ENCODE peak calls at places on chromosomes 11 and 22, in seven cellular contexts. F, O, P, T, N, J and U are unnamed samples.

GRCh38 chr11:118618115-118618990 is 10.9 kb downstream of the PHLDB1 start:
- DNase-seq in O (peak; percentile 81), P (peak; percentile 75), F (peak; percentile 89), N (no peak), J (peak; percentile 92), T (no peak), U (peak; percentile 87)

GRCh38 chr11:128684582-128685382 is 9.1 kb upstream of the FLI1 start:
- DNase-seq in O (no peak), F (no peak), N (no peak), P (no peak), T (peak; percentile 62), J (no peak), U (no peak)

GRCh38 chr11:74094393-74094792 is 76.4 kb downstream of the C2CD3 start:
- DNase-seq in J (no peak), P (no peak), N (no peak), F (no peak), O (no peak), T (no peak), U (no peak)

GRCh38 chr11:86999859-87000753 is 37.6 kb upstream of the TMEM135 start:
- DNase-seq in J (no peak), O (peak; percentile 27), F (peak; percentile 73), T (no peak), P (no peak), N (no peak), U (no peak)

GRCh38 chr11:110679323-110679980 is 32.8 kb downstream of the ARHGAP20 start:
- DNase-seq in F (peak; percentile 39), J (no peak), N (no peak), P (no peak), T (no peak), O (peak; percentile 22), U (peak; percentile 55)

GRCh38 chr11:66581261-66581660 is 11.6 kb downstream of the CCDC87 start:
- DNase-seq in F (no peak), O (no peak), P (no peak), J (no peak), N (no peak), T (no peak), U (no peak)

GRCh38 chr11:45913514-45913913 is 4.2 kb downstream of the PEX16 start:
- DNase-seq in P (no peak), N (no peak), O (no peak), J (no peak), F (no peak), T (no peak), U (no peak)

GRCh38 chr22:33873186-33873585 is 47.1 kb downstream of the LARGE1 start:
- DNase-seq in T (no peak), F (peak; percentile 46), N (no peak), P (peak; percentile 35), J (no peak), O (no peak), U (no peak)

GRCh38 chr11:12744831-12745502 is 70.7 kb downstream of the TEAD1 start:
- DNase-seq in F (no peak), P (no peak), J (no peak), N (no peak), O (peak; percentile 32), T (no peak), U (no peak)

GRCh38 chr11:113197456-113197855 is 116.9 kb upstream of the TTC12 start:
- DNase-seq in P (no peak), F (no peak), N (no peak), O (no peak), T (no peak), J (no peak), U (no peak)

GRCh38 chr11:17601206-17602075 is 54.4 kb downstream of the OTOG start:
- DNase-seq in N (no peak), P (no peak), J (peak; percentile 54), T (no peak), O (no peak), F (no peak), U (no peak)

GRCh38 chr11:44813401-44813800 is 86.6 kb downstream of the TSPAN18 start:
- DNase-seq in N (no peak), F (no peak), P (no peak), T (no peak), O (no peak), J (no peak), U (no peak)

GRCh38 chr11:13207665-13208594 is 69.7 kb upstream of the BMAL1 start:
- DNase-seq in F (peak; percentile 96), J (no peak), P (peak; percentile 33), N (no peak), T (no peak), O (peak; percentile 87), U (peak; percentile 91)

GRCh38 chr11:8309862-8310261 is 46.2 kb upstream of the LMO1 start:
- DNase-seq in F (no peak), P (no peak), T (no peak), J (no peak), N (no peak), O (no peak), U (no peak)

GRCh38 chr22:50710221-50710620 is 27.8 kb upstream of the ACR start:
- DNase-seq in F (no peak), J (no peak), T (no peak), P (no peak), N (no peak), O (no peak), U (no peak)

GRCh38 chr11:87298155-87298554 is 260.4 kb downstream of the TMEM135 start:
- DNase-seq in O (no peak), N (no peak), T (no peak), F (no peak), J (no peak), P (no peak), U (no peak)

GRCh38 chr11:35647535-35648092 is 15.0 kb upstream of the TRIM44 start:
- DNase-seq in F (no peak), O (no peak), T (no peak), J (no peak), P (no peak), N (no peak), U (no peak)

GRCh38 chr22:36201630-36202312 is at the start of gene APOL4:
- DNase-seq in T (no peak), P (peak; percentile 82), F (peak; percentile 79), N (no peak), O (no peak), J (peak; percentile 94), U (peak; percentile 59)

GRCh38 chr11:129260750-129261149 is 68.6 kb upstream of the ARHGAP32 start:
- DNase-seq in O (no peak), T (no peak), P (no peak), F (peak; percentile 56), N (no peak), J (no peak), U (no peak)

GRCh38 chr11:11500744-11501487 is 120.9 kb downstream of the GALNT18 start:
- DNase-seq in T (peak; percentile 60), J (no peak), F (no peak), P (no peak), O (no peak), N (no peak), U (no peak)

GRCh38 chr22:19082793-19083192 is 39.4 kb downstream of the DGCR2 start:
- DNase-seq in J (no peak), T (no peak), O (no peak), N (no peak), F (no peak), P (no peak), U (no peak)

GRCh38 chr22:19086944-19087343 is 35.3 kb downstream of the DGCR2 start:
- DNase-seq in J (no peak), O (peak; percentile 53), P (no peak), F (peak; percentile 44), T (no peak), N (no peak), U (peak; percentile 68)

GRCh38 chr22:19082101-19082500 is 40.1 kb downstream of the DGCR2 start:
- DNase-seq in P (no peak), N (no peak), O (no peak), J (no peak), F (no peak), T (no peak), U (no peak)

GRCh38 chr22:19086417-19086816 is 35.8 kb downstream of the DGCR2 start:
- DNase-seq in P (no peak), O (no peak), F (no peak), T (no peak), J (no peak), N (no peak), U (no peak)

GRCh38 chr22:19085233-19086043 is 36.8 kb downstream of the DGCR2 start:
- DNase-seq in T (no peak), J (peak; percentile 62), N (peak; percentile 9), F (peak; percentile 37), P (no peak), O (peak; percentile 23), U (peak; percentile 43)
- TF ChIP-seq CTCF in T (no peak), J (no peak), N (no peak), F (peak; percentile 54), P (no peak), O (peak; percentile 58), U (peak; percentile 50)

GRCh38 chr11:97943493-97943892 is 1077.3 kb upstream of the CNTN5 start:
- DNase-seq in T (no peak), F (peak; percentile 5), P (no peak), O (no peak), N (no peak), J (no peak), U (no peak)
- TF ChIP-seq CTCF in T (no peak), F (no peak), P (no peak), O (no peak), N (no peak), J (no peak), U (no peak)

DNA sequence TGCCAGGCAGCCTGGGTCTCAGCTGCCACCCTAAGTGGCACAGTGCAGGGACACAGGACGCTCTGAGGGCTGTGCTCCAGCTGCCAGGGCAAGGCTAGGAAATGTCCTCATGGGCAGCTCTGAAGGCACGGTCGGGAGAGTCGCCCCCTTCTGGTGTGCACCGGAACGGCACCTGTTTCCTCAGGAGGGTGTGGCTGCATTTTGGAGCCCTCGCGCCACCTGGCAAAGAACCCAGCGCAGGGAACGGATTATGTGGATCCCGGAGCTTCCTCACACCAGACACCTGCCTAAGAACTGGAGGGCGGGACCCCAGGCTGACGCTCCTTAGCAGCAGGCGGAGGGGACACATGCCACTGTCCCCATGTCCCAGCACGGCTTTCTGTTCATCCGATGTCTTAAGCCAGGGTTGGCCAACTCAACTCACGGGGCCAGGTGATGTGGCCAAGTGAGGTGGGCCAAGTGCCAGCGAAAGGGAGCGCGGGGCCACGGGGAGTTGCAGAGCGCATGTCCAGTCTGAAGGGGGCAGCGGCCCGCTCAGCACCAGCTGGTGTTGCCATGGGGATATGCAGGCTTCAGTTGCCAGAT is 5.1 kb upstream of the SLC22A8 start:
- DNase-seq in O (no peak), N (peak; percentile 53), F (no peak), P (no peak), T (peak; percentile 85), J (peak; percentile 75), U (no peak)
- TF ChIP-seq CTCF in O (peak; percentile 45), N (peak; percentile 89), F (peak; percentile 40), P (no peak), T (peak; percentile 90), J (no peak), U (peak; percentile 38)

DNA sequence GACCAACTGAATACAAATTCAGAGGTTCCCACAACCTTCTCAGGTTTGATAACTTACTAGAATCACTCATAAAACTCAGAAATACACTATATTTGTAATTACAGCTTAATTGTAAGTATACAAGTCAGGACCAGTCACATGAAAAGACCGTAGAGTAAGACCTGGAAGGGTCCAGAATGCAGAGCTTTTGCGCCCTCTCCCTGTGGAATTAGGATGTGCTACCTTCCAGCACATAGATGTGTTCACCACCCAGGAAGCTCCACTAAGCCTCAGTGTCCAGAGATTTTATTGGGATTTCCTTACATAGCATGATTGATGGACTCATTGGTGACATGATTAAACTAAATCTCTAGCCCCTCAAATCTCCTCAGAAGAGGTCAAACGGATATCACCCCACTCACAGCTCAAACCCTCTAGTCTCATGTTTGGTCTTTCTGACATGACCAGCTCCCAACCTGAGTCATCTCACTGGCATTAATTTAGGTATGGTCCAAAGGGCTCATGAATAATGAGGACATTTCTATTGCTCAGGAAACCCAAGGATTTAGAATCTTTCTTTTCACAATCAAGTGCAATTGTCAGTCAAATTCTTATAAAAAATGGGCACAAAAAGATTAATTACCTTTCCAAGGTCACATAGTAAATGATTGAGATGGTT is 77.2 kb upstream of the UBASH3B start:
- DNase-seq in J (no peak), T (no peak), O (no peak), P (no peak), N (no peak), F (no peak), U (peak; percentile 10)
- TF ChIP-seq CTCF in J (no peak), T (no peak), O (no peak), P (no peak), N (no peak), F (peak; percentile 18), U (peak; percentile 16)